ENCODE peak calls at places on chromosome 15, in seven cellular contexts. E is A673; T is stimulated activated CD8-positive, alpha-beta memory T cell treated with anti-CD3 and anti-CD28 coated beads, Interleukin-12 subunit alpha, Interleukin-12 subunit beta, amount 100 ng/mL, for 4 hours; N is activated naive CD8-positive, alpha-beta T cell treated with anti-CD3 and anti-CD28 coated beads for 36 hours; V is nucleus accumbens; O is NCI-H1436; C is Caki2. L is an unnamed sample.

GRCh38 chr15:78620021-78620838 is 566 bp downstream of the CHRNA3 start:
- DNase-seq in E (peak; percentile 40), T (no peak), N (peak; percentile 19), V (no peak), O (peak; percentile 6), C (no peak), L (no peak)

GRCh38 chr15:92226020-92226612 is 167.6 kb upstream of the ST8SIA2 start:
- DNase-seq in E (peak; percentile 11), T (no peak), N (no peak), V (no peak), O (no peak), C (peak; percentile 5), L (no peak)

GRCh38 chr15:92170897-92171296 is 222.8 kb upstream of the ST8SIA2 start:
- DNase-seq in E (no peak), T (no peak), N (no peak), V (no peak), O (no peak), C (no peak), L (no peak)

GRCh38 chr15:47757331-47757730 is 40.0 kb downstream of the SEMA6D start:
- DNase-seq in E (no peak), T (no peak), N (no peak), V (no peak), O (no peak), C (no peak), L (no peak)

GRCh38 chr15:68552773-68553172 is 26.0 kb upstream of the CORO2B start:
- DNase-seq in E (peak; percentile 54), T (no peak), N (no peak), V (peak; percentile 73), O (no peak), C (no peak), L (no peak)

GRCh38 chr15:66985653-66986052 is 79.7 kb upstream of the SMAD3 start:
- DNase-seq in E (no peak), T (no peak), N (no peak), V (no peak), O (no peak), C (no peak), L (no peak)

GRCh38 chr15:65106011-65106590 is 8.9 kb downstream of the UBAP1L start:
- DNase-seq in E (no peak), T (no peak), N (no peak), V (no peak), O (no peak), C (no peak), L (no peak)

GRCh38 chr15:40929730-40930429 is 740 bp downstream of the DLL4 start:
- DNase-seq in E (no peak), T (no peak), N (no peak), V (no peak), O (no peak), C (no peak), L (no peak)

GRCh38 chr15:73273181-73274002 is 95.4 kb downstream of the HCN4 start:
- DNase-seq in E (peak; percentile 66), T (peak; percentile 0), N (peak; percentile 31), V (peak; percentile 5), O (peak; percentile 30), C (peak; percentile 47), L (no peak)

GRCh38 chr15:34847598-34847997 is 52.2 kb upstream of the ACTC1 start:
- DNase-seq in E (no peak), T (no peak), N (no peak), V (no peak), O (no peak), C (no peak), L (no peak)

GRCh38 chr15:71921191-71921590 is 110.8 kb downstream of the NR2E3 start:
- DNase-seq in E (no peak), T (no peak), N (no peak), V (no peak), O (no peak), C (no peak), L (no peak)

GRCh38 chr15:74893627-74894026 is 3.8 kb downstream of the MPI start:
- DNase-seq in E (no peak), T (no peak), N (no peak), V (no peak), O (no peak), C (no peak), L (no peak)

GRCh38 chr15:70589221-70589620 is 174.1 kb downstream of the UACA start:
- DNase-seq in E (no peak), T (no peak), N (no peak), V (no peak), O (no peak), C (no peak), L (no peak)

GRCh38 chr15:75508741-75509532 is 57.4 kb upstream of the SIN3A start:
- DNase-seq in E (peak; percentile 61), T (no peak), N (no peak), V (no peak), O (no peak), C (peak; percentile 35), L (no peak)

GRCh38 chr15:39272901-39273300 is 308.0 kb upstream of the THBS1 start:
- DNase-seq in E (no peak), T (no peak), N (no peak), V (no peak), O (no peak), C (no peak), L (no peak)

GRCh38 chr15:91849749-91850161 is 3.8 kb upstream of the SLCO3A1 start:
- DNase-seq in E (peak; percentile 67), T (no peak), N (no peak), V (no peak), O (peak; percentile 39), C (peak; percentile 46), L (no peak)

GRCh38 chr15:45521596-45522167 is 873 bp downstream of the SLC30A4 start:
- DNase-seq in E (no peak), T (no peak), N (no peak), V (no peak), O (no peak), C (no peak), L (no peak)

GRCh38 chr15:58551084-58551763 is 119.4 kb downstream of the LIPC start:
- DNase-seq in E (no peak), T (no peak), N (peak; percentile 54), V (no peak), O (no peak), C (no peak), L (no peak)

GRCh38 chr15:48796930-48797329 is 13.9 kb downstream of the CEP152 start:
- DNase-seq in E (no peak), T (no peak), N (no peak), V (no peak), O (no peak), C (peak; percentile 78), L (no peak)

GRCh38 chr15:56587686-56588085 is 122.7 kb upstream of the MNS1 start:
- DNase-seq in E (no peak), T (no peak), N (no peak), V (no peak), O (no peak), C (peak; percentile 29), L (no peak)

GRCh38 chr15:65368300-65368617 is 9.5 kb downstream of the IGDCC3 start:
- DNase-seq in E (no peak), T (no peak), N (no peak), V (peak; percentile 5), O (no peak), C (no peak), L (no peak)

GRCh38 chr15:40582726-40583246 is 11.3 kb upstream of the KNL1 start:
- DNase-seq in E (no peak), T (no peak), N (no peak), V (no peak), O (no peak), C (peak; percentile 85), L (no peak)

GRCh38 chr15:35912196-35912595 is 366.2 kb upstream of the DPH6 start:
- DNase-seq in E (peak; percentile 58), T (no peak), N (no peak), V (no peak), O (no peak), C (no peak), L (no peak)

GRCh38 chr15:74960995-74961588 is 4.5 kb upstream of the RPP25 start:
- DNase-seq in E (no peak), T (no peak), N (peak; percentile 40), V (no peak), O (no peak), C (peak; percentile 14), L (no peak)

GRCh38 chr15:52294881-52295420 is 653 bp downstream of the MYO5C start:
- DNase-seq in E (no peak), T (no peak), N (no peak), V (no peak), O (no peak), C (no peak), L (no peak)

GRCh38 chr15:45399381-45400212 is 21.3 kb upstream of the GATM start:
- DNase-seq in E (peak; percentile 66), T (no peak), N (no peak), V (no peak), O (peak; percentile 42), C (peak; percentile 42), L (no peak)

GRCh38 chr15:77540346-77541060 is 92.2 kb downstream of the LINGO1 start:
- DNase-seq in E (no peak), T (no peak), N (no peak), V (no peak), O (no peak), C (no peak), L (no peak)

GRCh38 chr15:90062729-90063684 is 39.3 kb downstream of the IDH2 start:
- DNase-seq in E (no peak), T (no peak), N (no peak), V (no peak), O (peak; percentile 10), C (no peak), L (no peak)

GRCh38 chr15:50046868-50047267 is 72.2 kb downstream of the ATP8B4 start:
- DNase-seq in E (no peak), T (no peak), N (no peak), V (no peak), O (no peak), C (no peak), L (no peak)

GRCh38 chr15:49492151-49492550 is 69.1 kb downstream of the FGF7 start:
- DNase-seq in E (no peak), T (no peak), N (no peak), V (no peak), O (no peak), C (no peak), L (no peak)

GRCh38 chr15:96254168-96254567 is 76.3 kb upstream of the NR2F2 start:
- DNase-seq in E (no peak), T (no peak), N (no peak), V (no peak), O (no peak), C (no peak), L (no peak)

GRCh38 chr15:63040509-63040908 is 2.0 kb upstream of the TPM1 start:
- DNase-seq in E (no peak), T (no peak), N (no peak), V (no peak), O (no peak), C (no peak), L (no peak)